ENCODE peak calls at places on chromosomes 12 and 14, in four cellular contexts. One of them, this sample, is unnamed. For H3K27me3, the result is how much of the 10 kb centered on the place peaks cover.

GRCh38 chr14:69693145-69693544 is 73.8 kb upstream of the SRSF5 start:
- DNase-seq in keratinocyte: no peak
- DNase-seq in astrocyte: no peak
- DNase-seq in cardiac muscle cell: no peak
- DNase-seq in this sample: no peak

GRCh38 chr14:67962215-67962644 is 142.7 kb downstream of the RAD51B start:
- DNase-seq in keratinocyte: no peak
- DNase-seq in astrocyte: no peak
- DNase-seq in cardiac muscle cell: no peak
- DNase-seq in this sample: no peak

GRCh38 chr12:130632582-130633174 is 83.4 kb downstream of the RIMBP2 start:
- DNase-seq in keratinocyte: no peak
- DNase-seq in astrocyte: no peak
- DNase-seq in cardiac muscle cell: no peak
- DNase-seq in this sample: no peak

GRCh38 chr14:100882991-100883788 is 20.3 kb downstream of the RTL1 start:
- DNase-seq in keratinocyte: no peak
- DNase-seq in astrocyte: no peak
- DNase-seq in cardiac muscle cell: no peak
- DNase-seq in this sample: no peak

GRCh38 chr12:122020795-122021192 is 890 bp upstream of the BCL7A start:
- DNase-seq in keratinocyte: no peak
- DNase-seq in astrocyte: no peak
- DNase-seq in cardiac muscle cell: no peak
- DNase-seq in this sample: no peak

GRCh38 chr14:59849371-59850130 is 21.0 kb downstream of the RTN1 start:
- DNase-seq in keratinocyte: no peak
- DNase-seq in astrocyte: no peak
- DNase-seq in cardiac muscle cell: no peak
- DNase-seq in this sample: no peak

GRCh38 chr12:113310489-113310888 is 24.4 kb downstream of the SLC8B1 start:
- DNase-seq in keratinocyte: no peak
- DNase-seq in astrocyte: no peak
- DNase-seq in cardiac muscle cell: no peak
- DNase-seq in this sample: no peak

GRCh38 chr14:95507701-95508103 is 8.7 kb downstream of the SYNE3 start:
- DNase-seq in keratinocyte: no peak
- DNase-seq in astrocyte: peak
- DNase-seq in cardiac muscle cell: no peak
- DNase-seq in this sample: peak

GRCh38 chr14:64979336-64980074 is 7.2 kb upstream of the FNTB start:
- DNase-seq in keratinocyte: no peak
- DNase-seq in astrocyte: peak
- DNase-seq in cardiac muscle cell: peak
- DNase-seq in this sample: no peak

GRCh38 chr12:113347892-113348291 is 10.5 kb upstream of the PLBD2 start:
- DNase-seq in keratinocyte: no peak
- DNase-seq in astrocyte: no peak
- DNase-seq in cardiac muscle cell: no peak
- DNase-seq in this sample: no peak

GRCh38 chr14:78291958-78292357 is 121.8 kb downstream of the NRXN3 start:
- DNase-seq in keratinocyte: no peak
- DNase-seq in astrocyte: no peak
- DNase-seq in cardiac muscle cell: no peak
- DNase-seq in this sample: no peak

GRCh38 chr14:69066396-69067171 is 86.3 kb downstream of the DCAF5 start:
- DNase-seq in keratinocyte: no peak
- DNase-seq in astrocyte: no peak
- DNase-seq in cardiac muscle cell: no peak
- DNase-seq in this sample: no peak

GRCh38 chr14:95021588-95021987 is 135.7 kb downstream of the DICER1 start:
- DNase-seq in keratinocyte: no peak
- DNase-seq in astrocyte: no peak
- DNase-seq in cardiac muscle cell: no peak
- DNase-seq in this sample: no peak

GRCh38 chr12:107139787-107140186 is 46.4 kb upstream of the CRY1 start:
- DNase-seq in keratinocyte: no peak
- DNase-seq in astrocyte: no peak
- DNase-seq in cardiac muscle cell: no peak
- DNase-seq in this sample: no peak

GRCh38 chr12:117919479-117919878 is 49.3 kb downstream of the KSR2 start:
- DNase-seq in keratinocyte: no peak
- DNase-seq in astrocyte: no peak
- DNase-seq in cardiac muscle cell: no peak
- DNase-seq in this sample: no peak

GRCh38 chr12:116615141-116615861 is 56.1 kb downstream of the MAP1LC3B2 start:
- DNase-seq in keratinocyte: no peak
- DNase-seq in astrocyte: no peak
- DNase-seq in cardiac muscle cell: no peak
- DNase-seq in this sample: no peak

GRCh38 chr12:9810721-9811120 is 16.6 kb upstream of the KLRF1 start:
- DNase-seq in keratinocyte: no peak
- DNase-seq in astrocyte: no peak
- DNase-seq in cardiac muscle cell: no peak
- DNase-seq in this sample: no peak

GRCh38 chr12:65442418-65442817 is 163.9 kb downstream of the MSRB3 start:
- DNase-seq in keratinocyte: no peak
- DNase-seq in astrocyte: no peak
- DNase-seq in cardiac muscle cell: no peak
- DNase-seq in this sample: no peak
- TF ChIP-seq CTCF in keratinocyte: no peak
- TF ChIP-seq CTCF in astrocyte: no peak
- TF ChIP-seq CTCF in cardiac muscle cell: no peak
- TF ChIP-seq CTCF in this sample: no peak

DNA sequence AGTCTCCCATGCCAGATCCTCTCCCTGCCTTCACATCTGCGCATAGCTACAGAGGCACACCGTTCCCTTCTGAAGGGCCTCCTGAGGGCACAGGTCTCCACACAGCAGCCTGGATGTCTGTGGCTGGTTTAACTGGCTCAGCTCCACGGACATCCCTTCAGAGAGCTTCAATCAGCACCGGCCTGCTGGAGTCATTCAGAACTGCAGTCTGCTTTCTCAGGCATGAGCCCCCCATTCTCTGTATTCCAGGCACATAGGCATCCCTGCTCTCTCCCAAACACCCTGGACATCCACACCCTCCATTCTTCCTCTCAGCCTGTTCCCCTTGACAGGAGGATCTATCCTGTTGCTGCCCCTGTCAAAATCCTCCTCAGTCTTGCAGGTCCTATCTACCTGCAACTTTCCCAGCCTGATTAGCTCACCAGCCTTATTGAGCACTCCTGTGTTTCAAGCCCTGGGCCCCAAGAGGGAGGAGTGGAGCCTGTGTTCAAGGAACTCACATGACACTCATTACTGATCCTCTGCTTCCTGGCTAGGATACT is 2.9 kb upstream of the DHRS2 start:
- DNase-seq in keratinocyte: no peak
- DNase-seq in astrocyte: no peak
- DNase-seq in cardiac muscle cell: peak
- DNase-seq in this sample: no peak
- H3K4me3 ChIP-seq in keratinocyte: no peak
- H3K4me3 ChIP-seq in astrocyte: no peak
- H3K4me3 ChIP-seq in cardiac muscle cell: no peak
- H3K4me3 ChIP-seq in this sample: no peak

GRCh38 chr12:52313926-52314325 is 7.3 kb downstream of the KRT83 start:
- DNase-seq in keratinocyte: no peak
- DNase-seq in astrocyte: no peak
- DNase-seq in cardiac muscle cell: no peak
- DNase-seq in this sample: no peak
- H3K27me3 ChIP-seq in keratinocyte: under half
- H3K27me3 ChIP-seq in astrocyte: under half
- H3K27me3 ChIP-seq in cardiac muscle cell: half or more
- H3K27me3 ChIP-seq in this sample: under half

GRCh38 chr12:53740130-53740491 is 11.7 kb downstream of the CISTR start:
- DNase-seq in keratinocyte: no peak
- DNase-seq in astrocyte: no peak
- DNase-seq in cardiac muscle cell: no peak
- DNase-seq in this sample: no peak
- TF ChIP-seq CTCF in keratinocyte: no peak
- TF ChIP-seq CTCF in astrocyte: no peak
- TF ChIP-seq CTCF in cardiac muscle cell: no peak
- TF ChIP-seq CTCF in this sample: no peak

DNA sequence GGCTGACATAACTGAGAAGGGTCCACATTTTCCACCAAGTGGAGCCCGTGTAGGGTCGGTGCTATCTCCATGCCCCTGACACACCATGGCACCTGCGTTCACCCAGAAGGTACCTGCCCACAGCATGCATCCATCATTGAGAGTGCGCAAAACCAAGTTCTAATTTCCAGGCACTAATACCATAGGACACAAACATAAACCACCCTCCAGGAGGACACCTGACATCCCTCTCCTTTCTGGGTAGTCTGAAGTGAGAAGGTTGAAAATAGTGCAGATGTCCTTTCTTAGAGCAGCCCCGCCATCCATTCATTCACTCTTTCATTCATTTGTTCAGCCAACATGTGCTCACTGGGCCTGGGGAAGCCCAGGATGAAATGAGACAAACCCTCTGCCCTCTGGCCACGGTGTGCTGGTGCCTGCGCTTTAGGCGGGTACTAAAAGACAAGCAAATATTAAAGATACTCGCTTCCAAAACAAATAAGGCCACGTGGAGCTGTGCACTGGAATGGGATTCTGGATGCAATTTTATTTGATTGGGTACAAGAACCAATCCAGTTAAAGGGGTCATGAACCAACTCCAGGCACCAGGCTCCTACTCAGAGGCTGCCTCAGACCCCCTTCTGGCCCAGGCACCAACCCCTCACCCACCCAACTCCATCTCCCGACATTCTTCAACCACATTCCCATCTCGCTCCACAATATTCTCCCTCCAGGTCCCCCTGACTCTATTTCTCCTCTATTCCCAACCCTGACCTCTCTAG is 1.2 kb downstream of the TTC7B start:
- DNase-seq in keratinocyte: no peak
- DNase-seq in astrocyte: no peak
- DNase-seq in cardiac muscle cell: no peak
- DNase-seq in this sample: no peak
- H3K4me3 ChIP-seq in keratinocyte: peak
- H3K4me3 ChIP-seq in astrocyte: peak
- H3K4me3 ChIP-seq in cardiac muscle cell: peak
- H3K4me3 ChIP-seq in this sample: peak

GRCh38 chr12:104286538-104287482 is 16.7 kb upstream of the EID3 start:
- DNase-seq in keratinocyte: peak
- DNase-seq in astrocyte: peak
- DNase-seq in cardiac muscle cell: peak
- DNase-seq in this sample: no peak
- H3K27me3 ChIP-seq in keratinocyte: under half
- H3K27me3 ChIP-seq in astrocyte: under half
- H3K27me3 ChIP-seq in cardiac muscle cell: under half
- H3K27me3 ChIP-seq in this sample: under half